ENCODE peak calls at places on chromosomes 6 and 20, in seven cellular contexts. Z is H9, V is GM23248, U is endodermal cell, O is aorta, J is right cardiac atrium, C is PC-9. W is an unnamed sample. For H3K9me3, the result is how much of the 10 kb centered on the place peaks cover.

GRCh38 chr6:139753198-139753861 is 378.9 kb upstream of the CITED2 start:
- DNase-seq in V (peak), O (no peak), Z (no peak), U (no peak), C (no peak), J (no peak), W (no peak)

GRCh38 chr6:132087391-132087790 is 136.2 kb upstream of the CCN2 start:
- DNase-seq in V (peak), C (no peak), U (no peak), O (no peak), J (no peak), Z (no peak), W (no peak)

GRCh38 chr6:75563032-75563431 is 38.6 kb upstream of the SENP6 start:
- DNase-seq in U (peak), J (no peak), Z (peak), O (no peak), C (no peak), V (peak), W (no peak)

GRCh38 chr20:17936791-17937687 is 31.6 kb downstream of the SNX5 start:
- DNase-seq in V (peak), C (no peak), O (peak), Z (no peak), U (peak), J (peak), W (no peak)

GRCh38 chr6:155100087-155100486 is 105.0 kb downstream of the TIAM2 start:
- DNase-seq in V (no peak), O (no peak), J (peak), C (no peak), U (peak), Z (no peak), W (no peak)

GRCh38 chr20:51481311-51481997 is 61.1 kb downstream of the NFATC2 start:
- DNase-seq in V (no peak), O (no peak), J (no peak), U (no peak), Z (no peak), C (no peak), W (no peak)

GRCh38 chr20:48908661-48909316 is 12.7 kb upstream of the ARFGEF2 start:
- DNase-seq in V (no peak), J (no peak), Z (no peak), C (no peak), U (no peak), O (no peak), W (no peak)

GRCh38 chr6:43976706-43977403 is 150.4 kb downstream of the MRPL14 start:
- DNase-seq in U (no peak), C (no peak), Z (no peak), V (no peak), J (no peak), O (no peak), W (no peak)

GRCh38 chr6:125224236-125224861 is 70.8 kb downstream of the TPD52L1 start:
- DNase-seq in Z (no peak), J (no peak), U (no peak), O (no peak), C (no peak), V (no peak), W (no peak)

GRCh38 chr20:61686081-61686936 is 379.4 kb downstream of the TAF4 start:
- DNase-seq in J (no peak), O (no peak), U (no peak), C (no peak), Z (no peak), V (no peak), W (no peak)

GRCh38 chr20:33732166-33732970 is 572 bp downstream of the ZNF341 start:
- DNase-seq in U (peak), V (peak), O (peak), C (peak), Z (peak), J (peak), W (peak)

GRCh38 chr6:51339728-51340127 is 521.1 kb downstream of the TFAP2B start:
- DNase-seq in U (peak), V (no peak), O (no peak), J (no peak), C (no peak), Z (peak), W (no peak)

GRCh38 chr6:329888-330691 is 37.8 kb downstream of the DUSP22 start:
- DNase-seq in Z (no peak), U (peak), C (no peak), V (no peak), O (peak), J (peak), W (no peak)

GRCh38 chr6:332671-333070 is 40.4 kb downstream of the DUSP22 start:
- DNase-seq in U (no peak), Z (no peak), C (no peak), V (peak), J (peak), O (peak), W (no peak)

GRCh38 chr6:331622-332521 is 39.6 kb downstream of the DUSP22 start:
- DNase-seq in O (peak), C (no peak), V (no peak), Z (no peak), U (no peak), J (peak), W (no peak)

GRCh38 chr6:328924-329323 is 36.6 kb downstream of the DUSP22 start:
- DNase-seq in U (no peak), V (no peak), C (no peak), J (no peak), O (peak), Z (no peak), W (no peak)

DNA sequence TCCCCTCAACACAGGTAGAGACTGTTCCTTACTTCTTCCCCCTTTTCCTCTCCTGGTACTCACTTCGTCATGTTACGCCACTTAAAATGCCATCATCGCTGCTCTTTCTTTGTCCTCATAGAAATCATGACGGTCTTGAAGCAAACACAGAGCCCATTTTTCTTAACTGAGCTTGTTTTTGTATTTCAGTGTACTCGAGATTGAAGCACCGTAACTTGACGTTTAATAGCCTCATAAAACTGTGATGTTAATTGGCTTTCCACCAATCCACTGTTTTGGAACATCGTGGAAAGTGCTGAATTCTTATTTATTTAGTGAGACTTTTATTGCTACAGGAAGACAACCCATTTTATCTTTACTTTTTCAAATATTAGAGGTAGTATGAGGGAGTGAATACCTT is 38.7 kb downstream of the DUSP22 start:
- DNase-seq in Z (no peak), O (no peak), U (no peak), J (no peak), V (no peak), C (no peak), W (no peak)
- H3K9me3 ChIP-seq in Z (half or more), O (under half), U (under half), J (under half), V (under half), C (under half), W (under half)

GRCh38 chr6:27448456-27448855 is 24.4 kb downstream of the ZNF184 start:
- DNase-seq in Z (no peak), U (no peak), J (no peak), V (no peak), C (no peak), O (no peak), W (no peak)

GRCh38 chr6:27451660-27452390 is 21.1 kb downstream of the ZNF184 start:
- DNase-seq in O (no peak), U (no peak), C (no peak), Z (no peak), J (no peak), V (no peak), W (no peak)

GRCh38 chr6:27452496-27452897 is 20.4 kb downstream of the ZNF184 start:
- DNase-seq in Z (no peak), J (no peak), U (no peak), V (peak), O (no peak), C (no peak), W (no peak)
- H3K9me3 ChIP-seq in Z (half or more), J (under half), U (half or more), V (under half), O (under half), C (half or more), W (half or more)

DNA sequence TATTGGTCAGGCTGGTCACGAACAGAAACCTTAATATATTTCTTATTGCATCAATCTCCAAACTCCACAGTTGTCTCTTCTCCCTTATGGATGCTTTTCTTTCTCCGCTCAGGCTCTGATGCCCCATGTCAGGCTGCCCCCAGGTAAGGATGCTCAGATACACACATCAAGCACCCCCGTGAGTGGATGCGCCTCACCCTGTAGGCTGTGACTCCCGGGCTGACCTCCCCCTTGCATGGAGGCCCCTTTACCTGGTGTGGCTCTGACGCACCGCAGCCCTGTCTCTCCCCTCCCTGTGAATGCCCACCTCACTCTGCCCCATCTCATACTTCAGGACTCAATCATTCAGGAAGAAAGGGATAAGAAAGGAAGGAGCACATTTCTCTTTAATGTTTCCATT is 19.1 kb upstream of the RANBP9 start:
- DNase-seq in C (no peak), V (no peak), Z (no peak), O (no peak), J (no peak), U (no peak), W (no peak)
- H3K9me3 ChIP-seq in C (under half), V (under half), Z (under half), O (under half), J (under half), U (under half), W (under half)

GRCh38 chr20:55067158-55067825 is 591.9 kb downstream of the DOK5 start:
- DNase-seq in V (no peak), Z (no peak), U (no peak), J (peak), O (no peak), C (no peak), W (no peak)

DNA sequence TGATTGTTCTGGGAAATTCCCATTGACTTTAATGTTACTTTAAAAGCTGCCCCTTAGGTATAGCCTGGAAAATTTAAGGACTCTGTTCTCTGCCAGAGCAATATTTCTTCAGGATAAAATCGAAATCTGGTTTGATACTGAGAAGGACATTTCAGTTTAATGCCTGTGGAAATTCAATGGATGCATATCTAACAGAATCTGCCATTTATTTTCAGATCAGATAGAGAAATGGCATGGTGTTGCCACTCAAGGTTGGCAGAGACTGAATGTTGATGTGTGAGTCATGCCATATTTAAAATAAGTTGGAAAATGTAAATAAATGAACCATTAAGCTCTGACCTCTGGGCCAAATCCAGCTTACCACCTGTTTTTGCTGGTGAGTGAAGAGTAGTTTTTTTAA is 594.6 kb downstream of the DOK5 start:
- DNase-seq in J (no peak), Z (no peak), C (no peak), V (no peak), O (no peak), U (no peak), W (no peak)
- H3K9me3 ChIP-seq in J (under half), Z (under half), C (under half), V (under half), O (under half), U (under half), W (under half)

DNA sequence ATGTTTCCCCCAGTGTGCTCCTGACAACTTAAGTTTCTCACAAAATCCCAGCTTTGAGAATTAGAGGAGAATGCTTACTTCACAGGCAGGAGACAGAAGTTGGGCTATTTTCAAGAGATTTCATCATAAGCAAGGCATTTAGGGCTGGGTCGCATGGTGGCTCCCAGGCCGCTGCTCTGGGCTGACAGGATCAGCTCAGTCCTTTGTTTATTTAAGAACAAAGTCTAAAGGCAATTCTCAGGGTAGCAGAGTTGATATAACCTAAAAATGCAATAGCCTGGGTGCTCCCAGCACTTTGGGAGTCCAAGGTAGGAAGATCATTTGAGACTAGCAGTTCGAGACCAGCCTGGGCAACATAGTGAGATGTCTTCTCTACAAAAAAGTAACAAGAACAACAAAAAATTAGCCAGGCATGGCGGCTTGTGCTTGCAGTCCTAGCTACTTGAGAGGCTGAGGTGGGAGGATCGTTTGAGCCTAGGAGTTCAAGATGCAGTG is 10.9 kb downstream of the FOXQ1 start:
- DNase-seq in J (no peak), O (no peak), V (peak), C (peak), U (no peak), Z (no peak), W (no peak)
- H3K9me3 ChIP-seq in J (under half), O (under half), V (under half), C (under half), U (under half), Z (under half), W (under half)

GRCh38 chr6:22657341-22657985 is 88.1 kb downstream of the HDGFL1 start:
- DNase-seq in U (no peak), J (no peak), O (no peak), Z (no peak), V (no peak), C (no peak), W (no peak)
- H3K9me3 ChIP-seq in U (under half), J (under half), O (under half), Z (under half), V (under half), C (under half), W (under half)

GRCh38 chr6:167721291-167721690 is 105.4 kb upstream of the AFDN start:
- DNase-seq in J (no peak), Z (no peak), U (peak), O (no peak), C (no peak), V (no peak), W (no peak)
- H3K9me3 ChIP-seq in J (under half), Z (under half), U (under half), O (under half), C (under half), V (under half), W (under half)

GRCh38 chr6:67880939-67881705 is 754.0 kb upstream of the ADGRB3 start:
- DNase-seq in V (no peak), Z (no peak), O (no peak), C (no peak), J (peak), U (no peak), W (no peak)
- H3K9me3 ChIP-seq in V (under half), Z (under half), O (under half), C (under half), J (under half), U (under half), W (under half)

GRCh38 chr20:42708261-42708660 is 481.4 kb downstream of the PTPRT start:
- DNase-seq in C (no peak), J (no peak), Z (no peak), V (no peak), O (no peak), U (no peak), W (no peak)

GRCh38 chr20:42705550-42705949 is 484.2 kb downstream of the PTPRT start:
- DNase-seq in O (no peak), J (no peak), U (no peak), C (no peak), Z (no peak), V (no peak), W (no peak)

GRCh38 chr20:42703744-42704143 is 486.0 kb downstream of the PTPRT start:
- DNase-seq in Z (no peak), O (no peak), J (no peak), V (no peak), U (no peak), C (no peak), W (no peak)

GRCh38 chr20:42701948-42702347 is 487.8 kb downstream of the PTPRT start:
- DNase-seq in V (no peak), C (no peak), O (no peak), U (no peak), J (no peak), Z (no peak), W (no peak)

DNA sequence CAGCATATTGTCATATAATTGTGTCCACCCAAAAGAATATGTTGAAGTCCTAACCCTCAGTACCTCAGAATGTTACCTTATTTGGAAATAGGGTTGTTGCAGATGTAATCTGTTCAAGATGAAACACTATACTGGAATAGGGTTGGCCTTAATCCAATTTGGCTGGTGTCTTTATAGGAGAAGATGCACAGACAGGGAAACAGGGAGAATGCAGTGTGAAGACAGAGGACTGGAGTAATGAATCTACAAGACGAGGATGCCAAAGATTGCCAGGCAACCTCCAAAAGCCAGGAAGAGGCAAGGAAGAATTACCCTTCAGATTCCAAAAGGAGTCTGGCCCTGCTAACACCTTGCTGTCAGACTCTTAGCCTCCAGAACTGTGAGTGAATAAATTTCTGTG is 482.9 kb downstream of the PTPRT start:
- DNase-seq in J (no peak), V (no peak), C (no peak), U (no peak), O (no peak), Z (no peak), W (no peak)
- H3K9me3 ChIP-seq in J (under half), V (under half), C (under half), U (under half), O (under half), Z (under half), W (under half)

W was measured in T-helper 17 cell.